ENCODE peak calls at places on chromosomes 11 and 22, in six cellular contexts. X is CD4-positive, alpha-beta memory T cell; Y is astrocyte of the spinal cord; N is body of pancreas; J is fibroblast of the conjunctiva; Z is H4. P is an unnamed sample.

GRCh38 chr22:21593406-21594232 is 26.1 kb downstream of the UBE2L3 start:
- DNase-seq in X (no peak), Y (no peak), N (no peak), J (no peak), Z (no peak), P (no peak)

GRCh38 chr11:10982695-10983492 is 125.0 kb upstream of the ZBED5 start:
- DNase-seq in X (no peak), Y (no peak), N (no peak), J (no peak), Z (no peak), P (peak)

GRCh38 chr22:22207845-22208564 is 36.6 kb upstream of the VPREB1 start:
- DNase-seq in X (peak), Y (peak), N (peak), J (peak), Z (peak), P (peak)

GRCh38 chr11:65355776-65356393 is 1.3 kb downstream of the TIGD3 start:
- DNase-seq in X (no peak), Y (peak), N (peak), J (no peak), Z (no peak), P (no peak)

GRCh38 chr22:17786435-17787158 is 12.3 kb upstream of the BID start:
- DNase-seq in X (no peak), Y (peak), N (no peak), J (no peak), Z (no peak), P (no peak)

GRCh38 chr11:73308963-73309960 is 1.2 kb downstream of the ARHGEF17 start:
- DNase-seq in X (no peak), Y (peak), N (peak), J (peak), Z (peak), P (peak)

GRCh38 chr11:76629853-76630599 is 40.5 kb downstream of the LRRC32 start:
- DNase-seq in X (no peak), Y (no peak), N (peak), J (no peak), Z (no peak), P (no peak)

GRCh38 chr11:113989381-113989780 is 14.5 kb downstream of the HTR3A start:
- DNase-seq in X (no peak), Y (no peak), N (no peak), J (no peak), Z (no peak), P (no peak)

GRCh38 chr11:77193915-77194830 is 66.1 kb downstream of the MYO7A start:
- DNase-seq in X (no peak), Y (no peak), N (no peak), J (no peak), Z (no peak), P (no peak)

GRCh38 chr22:25492950-25493790 is 71.3 kb upstream of the GRK3 start:
- DNase-seq in X (no peak), Y (no peak), N (peak), J (no peak), Z (no peak), P (no peak)

GRCh38 chr22:32466496-32466895 is 2.2 kb upstream of the BPIFC start:
- DNase-seq in X (no peak), Y (no peak), N (no peak), J (no peak), Z (no peak), P (peak)

GRCh38 chr22:50306753-50307749 is at the start of gene PLXNB2:
- DNase-seq in X (peak), Y (peak), N (peak), J (peak), Z (peak), P (peak)

GRCh38 chr11:28673687-28674431 is 565.7 kb downstream of the METTL15 start:
- DNase-seq in X (no peak), Y (no peak), N (no peak), J (peak), Z (peak), P (peak)

GRCh38 chr22:16949561-16949960 is 58.5 kb downstream of the GAB4 start:
- DNase-seq in X (no peak), Y (no peak), N (no peak), J (no peak), Z (no peak), P (no peak)

GRCh38 chr22:18031670-18032454 is 7.5 kb upstream of the MICAL3 start:
- DNase-seq in X (no peak), Y (peak), N (peak), J (peak), Z (peak), P (peak)

GRCh38 chr22:36334838-36335603 is 52.7 kb downstream of the MYH9 start:
- DNase-seq in X (no peak), Y (peak), N (peak), J (no peak), Z (no peak), P (no peak)

GRCh38 chr11:79045811-79046304 is 395.0 kb downstream of the TENM4 start:
- DNase-seq in X (no peak), Y (peak), N (no peak), J (no peak), Z (no peak), P (no peak)

GRCh38 chr11:11983427-11983826 is 25.0 kb downstream of the DKK3 start:
- DNase-seq in X (no peak), Y (no peak), N (no peak), J (no peak), Z (no peak), P (no peak)

GRCh38 chr22:24145446-24146189 is 35.7 kb upstream of the SUSD2 start:
- DNase-seq in X (no peak), Y (no peak), N (no peak), J (no peak), Z (no peak), P (no peak)

GRCh38 chr11:119417726-119418540 is 5.0 kb downstream of the THY1 start:
- DNase-seq in X (no peak), Y (peak), N (no peak), J (peak), Z (peak), P (peak)

GRCh38 chr11:5690216-5690615 is 626 bp downstream of the TRIM22 start:
- DNase-seq in X (no peak), Y (peak), N (no peak), J (no peak), Z (peak), P (no peak)

GRCh38 chr22:46378499-46379300 is 43.2 kb downstream of the TRMU start:
- DNase-seq in X (no peak), Y (no peak), N (no peak), J (no peak), Z (no peak), P (peak)

GRCh38 chr22:23376256-23376655 is 195.9 kb downstream of the BCR start:
- DNase-seq in X (peak), Y (no peak), N (no peak), J (no peak), Z (peak), P (no peak)

GRCh38 chr22:43704051-43704450 is 108.1 kb downstream of the EFCAB6 start:
- DNase-seq in X (no peak), Y (no peak), N (no peak), J (no peak), Z (no peak), P (no peak)

GRCh38 chr11:64340671-64341335 is 799 bp downstream of the CCDC88B start:
- DNase-seq in X (peak), Y (no peak), N (no peak), J (no peak), Z (no peak), P (no peak)

GRCh38 chr11:95443386-95443785 is 212.4 kb upstream of the SESN3 start:
- DNase-seq in X (peak), Y (no peak), N (no peak), J (no peak), Z (no peak), P (no peak)

P was measured in Caki2.